ENCODE peak calls at places on chromosome 6, in ten cellular contexts. One of them, this sample, is unnamed.

GRCh38 chr6:34570066-34570833 is 14.1 kb upstream of the SPDEF start:
- DNase-seq in stimulated activated CD8-positive, alpha-beta memory T cell treated with anti-CD3 and anti-CD28 coated beads, Interleukin-7, amount 100 ng/mL, for 1 hour: no peak
- DNase-seq in lower leg skin: no peak
- DNase-seq in effector CD4-positive, alpha-beta T cell: no peak
- DNase-seq in RWPE1: no peak
- DNase-seq in G401: no peak
- DNase-seq in aorta: no peak
- DNase-seq in HT1080: no peak
- DNase-seq in lower lobe of right lung: no peak
- DNase-seq in GDM1: no peak
- DNase-seq in this sample: no peak

GRCh38 chr6:168089186-168090063 is 10.4 kb upstream of the FRMD1 start:
- DNase-seq in G401: no peak
- DNase-seq in effector CD4-positive, alpha-beta T cell: no peak
- DNase-seq in HT1080: no peak
- DNase-seq in RWPE1: no peak
- DNase-seq in stimulated activated CD8-positive, alpha-beta memory T cell treated with anti-CD3 and anti-CD28 coated beads, Interleukin-7, amount 100 ng/mL, for 1 hour: no peak
- DNase-seq in aorta: no peak
- DNase-seq in GDM1: no peak
- DNase-seq in lower leg skin: no peak
- DNase-seq in lower lobe of right lung: peak
- DNase-seq in this sample: no peak

GRCh38 chr6:69378326-69378725 is 418.5 kb downstream of the LMBRD1 start:
- DNase-seq in HT1080: no peak
- DNase-seq in stimulated activated CD8-positive, alpha-beta memory T cell treated with anti-CD3 and anti-CD28 coated beads, Interleukin-7, amount 100 ng/mL, for 1 hour: no peak
- DNase-seq in effector CD4-positive, alpha-beta T cell: no peak
- DNase-seq in lower lobe of right lung: no peak
- DNase-seq in RWPE1: no peak
- DNase-seq in GDM1: no peak
- DNase-seq in aorta: no peak
- DNase-seq in G401: no peak
- DNase-seq in lower leg skin: no peak
- DNase-seq in this sample: no peak

GRCh38 chr6:137641474-137642077 is 147.4 kb upstream of the OLIG3 start:
- DNase-seq in stimulated activated CD8-positive, alpha-beta memory T cell treated with anti-CD3 and anti-CD28 coated beads, Interleukin-7, amount 100 ng/mL, for 1 hour: peak
- DNase-seq in G401: peak
- DNase-seq in lower leg skin: peak
- DNase-seq in effector CD4-positive, alpha-beta T cell: peak
- DNase-seq in HT1080: peak
- DNase-seq in lower lobe of right lung: peak
- DNase-seq in aorta: peak
- DNase-seq in GDM1: peak
- DNase-seq in RWPE1: peak
- DNase-seq in this sample: peak

GRCh38 chr6:104357928-104358327 is 501.8 kb downstream of the HACE1 start:
- DNase-seq in GDM1: no peak
- DNase-seq in stimulated activated CD8-positive, alpha-beta memory T cell treated with anti-CD3 and anti-CD28 coated beads, Interleukin-7, amount 100 ng/mL, for 1 hour: no peak
- DNase-seq in aorta: no peak
- DNase-seq in G401: no peak
- DNase-seq in lower lobe of right lung: no peak
- DNase-seq in lower leg skin: no peak
- DNase-seq in RWPE1: no peak
- DNase-seq in HT1080: no peak
- DNase-seq in effector CD4-positive, alpha-beta T cell: no peak
- DNase-seq in this sample: no peak

GRCh38 chr6:15246217-15247211 is 645 bp downstream of the JARID2 start:
- DNase-seq in G401: peak
- DNase-seq in GDM1: no peak
- DNase-seq in lower leg skin: no peak
- DNase-seq in stimulated activated CD8-positive, alpha-beta memory T cell treated with anti-CD3 and anti-CD28 coated beads, Interleukin-7, amount 100 ng/mL, for 1 hour: no peak
- DNase-seq in aorta: no peak
- DNase-seq in HT1080: no peak
- DNase-seq in lower lobe of right lung: no peak
- DNase-seq in effector CD4-positive, alpha-beta T cell: peak
- DNase-seq in RWPE1: no peak
- DNase-seq in this sample: no peak

GRCh38 chr6:170122676-170123075 is 168.2 kb downstream of the DLL1 start:
- DNase-seq in GDM1: no peak
- DNase-seq in lower lobe of right lung: no peak
- DNase-seq in effector CD4-positive, alpha-beta T cell: no peak
- DNase-seq in lower leg skin: no peak
- DNase-seq in stimulated activated CD8-positive, alpha-beta memory T cell treated with anti-CD3 and anti-CD28 coated beads, Interleukin-7, amount 100 ng/mL, for 1 hour: no peak
- DNase-seq in G401: no peak
- DNase-seq in HT1080: no peak
- DNase-seq in aorta: no peak
- DNase-seq in RWPE1: no peak
- DNase-seq in this sample: no peak

GRCh38 chr6:5425797-5426196 is 164.5 kb downstream of the FARS2 start:
- DNase-seq in RWPE1: no peak
- DNase-seq in stimulated activated CD8-positive, alpha-beta memory T cell treated with anti-CD3 and anti-CD28 coated beads, Interleukin-7, amount 100 ng/mL, for 1 hour: no peak
- DNase-seq in lower lobe of right lung: no peak
- DNase-seq in effector CD4-positive, alpha-beta T cell: no peak
- DNase-seq in aorta: no peak
- DNase-seq in HT1080: no peak
- DNase-seq in lower leg skin: no peak
- DNase-seq in GDM1: no peak
- DNase-seq in G401: no peak
- DNase-seq in this sample: no peak

GRCh38 chr6:5034736-5035135 is 30.9 kb upstream of the RPP40 start:
- DNase-seq in lower leg skin: peak
- DNase-seq in stimulated activated CD8-positive, alpha-beta memory T cell treated with anti-CD3 and anti-CD28 coated beads, Interleukin-7, amount 100 ng/mL, for 1 hour: no peak
- DNase-seq in effector CD4-positive, alpha-beta T cell: no peak
- DNase-seq in GDM1: no peak
- DNase-seq in lower lobe of right lung: no peak
- DNase-seq in RWPE1: no peak
- DNase-seq in HT1080: no peak
- DNase-seq in G401: no peak
- DNase-seq in aorta: no peak
- DNase-seq in this sample: no peak

GRCh38 chr6:41970436-41970846 is 28.8 kb upstream of the CCND3 start:
- DNase-seq in GDM1: no peak
- DNase-seq in HT1080: peak
- DNase-seq in lower lobe of right lung: peak
- DNase-seq in effector CD4-positive, alpha-beta T cell: no peak
- DNase-seq in RWPE1: peak
- DNase-seq in aorta: peak
- DNase-seq in G401: no peak
- DNase-seq in stimulated activated CD8-positive, alpha-beta memory T cell treated with anti-CD3 and anti-CD28 coated beads, Interleukin-7, amount 100 ng/mL, for 1 hour: no peak
- DNase-seq in lower leg skin: peak
- DNase-seq in this sample: no peak

GRCh38 chr6:44983467-44984365 is 344.4 kb upstream of the RUNX2 start:
- DNase-seq in GDM1: no peak
- DNase-seq in RWPE1: no peak
- DNase-seq in lower lobe of right lung: no peak
- DNase-seq in aorta: no peak
- DNase-seq in HT1080: no peak
- DNase-seq in G401: no peak
- DNase-seq in effector CD4-positive, alpha-beta T cell: no peak
- DNase-seq in stimulated activated CD8-positive, alpha-beta memory T cell treated with anti-CD3 and anti-CD28 coated beads, Interleukin-7, amount 100 ng/mL, for 1 hour: no peak
- DNase-seq in lower leg skin: no peak
- DNase-seq in this sample: no peak

GRCh38 chr6:122361314-122361979 is 38.0 kb upstream of the HSF2 start:
- DNase-seq in HT1080: no peak
- DNase-seq in effector CD4-positive, alpha-beta T cell: no peak
- DNase-seq in RWPE1: no peak
- DNase-seq in lower leg skin: no peak
- DNase-seq in stimulated activated CD8-positive, alpha-beta memory T cell treated with anti-CD3 and anti-CD28 coated beads, Interleukin-7, amount 100 ng/mL, for 1 hour: no peak
- DNase-seq in G401: no peak
- DNase-seq in GDM1: no peak
- DNase-seq in aorta: no peak
- DNase-seq in lower lobe of right lung: no peak
- DNase-seq in this sample: no peak

GRCh38 chr6:70151616-70152015 is 151.3 kb downstream of the COL9A1 start:
- DNase-seq in lower leg skin: no peak
- DNase-seq in aorta: no peak
- DNase-seq in HT1080: peak
- DNase-seq in stimulated activated CD8-positive, alpha-beta memory T cell treated with anti-CD3 and anti-CD28 coated beads, Interleukin-7, amount 100 ng/mL, for 1 hour: no peak
- DNase-seq in G401: no peak
- DNase-seq in GDM1: no peak
- DNase-seq in lower lobe of right lung: no peak
- DNase-seq in RWPE1: no peak
- DNase-seq in effector CD4-positive, alpha-beta T cell: no peak
- DNase-seq in this sample: no peak